ENCODE peak calls at places on chromosomes 11 and 22, in eight cellular contexts. V, C, A, B, M, E, F and O are unnamed samples.

GRCh38 chr11:101428918-101429317 is 154.9 kb downstream of the TRPC6 start:
- DNase-seq in V (peak; percentile 20), C (peak; percentile 48), A (peak; percentile 38), B (no peak), M (no peak), E (no peak), F (no peak), O (peak; percentile 57)

GRCh38 chr11:1516273-1517067 is 29.9 kb upstream of the MOB2 start:
- DNase-seq in V (peak; percentile 33), C (no peak), A (no peak), B (no peak), M (no peak), E (no peak), F (no peak), O (peak; percentile 42)

GRCh38 chr11:35798423-35798822 is 135.8 kb downstream of the TRIM44 start:
- DNase-seq in V (no peak), C (no peak), A (peak; percentile 40), B (no peak), M (no peak), E (no peak), F (no peak), O (peak; percentile 33)

GRCh38 chr11:2185324-2186085 is 13.9 kb upstream of the TH start:
- DNase-seq in V (no peak), C (no peak), A (no peak), B (no peak), M (no peak), E (no peak), F (no peak), O (no peak)

GRCh38 chr11:78253797-78254196 is 65.1 kb downstream of the USP35 start:
- DNase-seq in V (peak; percentile 50), C (no peak), A (peak; percentile 45), B (no peak), M (no peak), E (no peak), F (no peak), O (no peak)

GRCh38 chr11:12824281-12825041 is 150.2 kb downstream of the TEAD1 start:
- DNase-seq in V (no peak), C (no peak), A (no peak), B (no peak), M (no peak), E (no peak), F (no peak), O (no peak)

GRCh38 chr11:108670381-108670930 is 5.6 kb downstream of the DDX10 start:
- DNase-seq in V (no peak), C (no peak), A (peak; percentile 42), B (no peak), M (no peak), E (no peak), F (no peak), O (no peak)

GRCh38 chr11:64321026-64321425 is 3.1 kb downstream of the PRDX5 start:
- DNase-seq in V (no peak), C (no peak), A (no peak), B (no peak), M (no peak), E (no peak), F (no peak), O (no peak)

GRCh38 chr22:32801436-32802290 is at the start of gene TIMP3:
- DNase-seq in V (peak; percentile 72), C (no peak), A (peak; percentile 65), B (peak; percentile 86), M (peak; percentile 87), E (peak; percentile 81), F (peak; percentile 14), O (peak; percentile 35)

GRCh38 chr11:122204206-122204605 is 88.2 kb upstream of the BLID start:
- DNase-seq in V (peak; percentile 92), C (no peak), A (no peak), B (no peak), M (no peak), E (no peak), F (no peak), O (no peak)

GRCh38 chr22:30887418-30887817 is 81.2 kb downstream of the MORC2 start:
- DNase-seq in V (no peak), C (no peak), A (no peak), B (peak; percentile 35), M (no peak), E (no peak), F (no peak), O (no peak)

GRCh38 chr11:46064221-46064620 is 57.0 kb downstream of the PHF21A start:
- DNase-seq in V (no peak), C (no peak), A (peak; percentile 12), B (no peak), M (no peak), E (no peak), F (no peak), O (no peak)

GRCh38 chr22:50084570-50084969 is 656 bp downstream of the MLC1 start:
- DNase-seq in V (no peak), C (no peak), A (no peak), B (no peak), M (no peak), E (no peak), F (no peak), O (no peak)

GRCh38 chr11:134515081-134515960 is 103.3 kb upstream of the B3GAT1 start:
- DNase-seq in V (no peak), C (no peak), A (no peak), B (peak; percentile 45), M (no peak), E (no peak), F (no peak), O (no peak)

GRCh38 chr22:43749473-43749872 is 62.6 kb downstream of the EFCAB6 start:
- DNase-seq in V (no peak), C (no peak), A (no peak), B (no peak), M (no peak), E (no peak), F (no peak), O (no peak)

GRCh38 chr11:13105237-13105844 is 96.2 kb downstream of the RASSF10 start:
- DNase-seq in V (no peak), C (no peak), A (no peak), B (no peak), M (no peak), E (peak; percentile 69), F (no peak), O (no peak)

GRCh38 chr11:6646040-6646439 is 9.6 kb downstream of the DCHS1 start:
- DNase-seq in V (peak; percentile 72), C (peak; percentile 18), A (peak; percentile 91), B (no peak), M (peak; percentile 45), E (no peak), F (no peak), O (no peak)

GRCh38 chr11:69652999-69653398 is 12.0 kb downstream of the CCND1 start:
- DNase-seq in V (no peak), C (no peak), A (no peak), B (peak; percentile 54), M (no peak), E (no peak), F (no peak), O (no peak)

GRCh38 chr22:35627267-35628041 is 10.3 kb upstream of the MB start:
- DNase-seq in V (peak; percentile 85), C (peak; percentile 83), A (peak; percentile 93), B (peak; percentile 90), M (peak; percentile 84), E (peak; percentile 47), F (peak; percentile 32), O (peak; percentile 88)
- TF ChIP-seq CTCF in V (peak; percentile 75), C (peak; percentile 83), A (peak; percentile 47), B (peak; percentile 51), M (peak; percentile 68), E (no peak), F (no peak), O (peak; percentile 58)

DNA sequence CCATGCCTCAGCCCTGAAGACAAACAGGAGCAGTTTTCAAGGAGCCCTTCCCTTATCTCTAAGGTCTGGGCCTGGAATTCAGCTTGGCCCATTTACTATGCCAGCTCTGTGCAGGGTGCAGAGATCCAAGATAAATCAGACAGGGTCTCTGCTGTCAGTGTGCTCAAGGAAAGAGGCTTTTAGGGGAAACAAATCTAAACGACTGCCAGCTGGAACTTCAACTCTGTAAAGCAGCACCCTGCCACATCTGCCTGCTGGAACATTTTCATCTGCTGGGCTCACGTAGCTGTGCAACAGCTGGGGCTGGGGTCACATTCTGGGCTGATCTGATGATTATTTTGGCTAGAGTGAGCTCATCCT is 19.8 kb upstream of the EHF start:
- DNase-seq in V (no peak), C (no peak), A (no peak), B (no peak), M (no peak), E (no peak), F (no peak), O (no peak)
- TF ChIP-seq CTCF in V (no peak), C (no peak), A (no peak), B (no peak), M (no peak), E (no peak), F (no peak), O (no peak)

GRCh38 chr11:32198053-32198452 is 107.2 kb downstream of the RCN1 start:
- DNase-seq in V (no peak), C (no peak), A (no peak), B (no peak), M (no peak), E (no peak), F (no peak), O (no peak)

GRCh38 chr11:32196137-32196536 is 105.3 kb downstream of the RCN1 start:
- DNase-seq in V (no peak), C (no peak), A (no peak), B (no peak), M (no peak), E (no peak), F (no peak), O (no peak)

GRCh38 chr11:32204751-32205150 is 113.9 kb downstream of the RCN1 start:
- DNase-seq in V (no peak), C (no peak), A (no peak), B (no peak), M (no peak), E (no peak), F (no peak), O (no peak)

DNA sequence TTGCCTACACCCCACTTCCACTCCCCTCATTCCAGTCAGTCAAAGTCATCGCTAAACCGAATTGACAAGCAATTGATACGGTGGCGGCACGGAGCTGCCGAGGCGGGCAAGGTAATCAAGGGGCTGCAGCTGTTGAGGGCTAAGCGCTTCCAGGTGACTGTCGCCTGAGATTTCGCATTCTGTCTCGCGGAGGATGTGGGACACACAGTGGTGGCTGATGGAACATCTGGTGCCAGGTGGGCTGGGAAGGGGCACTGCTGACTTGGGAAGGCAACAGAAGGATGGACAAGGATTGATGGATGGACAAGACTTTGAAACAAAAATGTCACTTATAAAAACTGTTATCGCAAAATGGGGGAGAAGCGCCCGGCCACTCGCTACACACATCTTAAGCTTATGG is 109.6 kb downstream of the RCN1 start:
- DNase-seq in V (no peak), C (no peak), A (no peak), B (no peak), M (no peak), E (no peak), F (no peak), O (no peak)
- TF ChIP-seq CTCF in V (no peak), C (no peak), A (no peak), B (no peak), M (no peak), E (no peak), F (no peak), O (no peak)

DNA sequence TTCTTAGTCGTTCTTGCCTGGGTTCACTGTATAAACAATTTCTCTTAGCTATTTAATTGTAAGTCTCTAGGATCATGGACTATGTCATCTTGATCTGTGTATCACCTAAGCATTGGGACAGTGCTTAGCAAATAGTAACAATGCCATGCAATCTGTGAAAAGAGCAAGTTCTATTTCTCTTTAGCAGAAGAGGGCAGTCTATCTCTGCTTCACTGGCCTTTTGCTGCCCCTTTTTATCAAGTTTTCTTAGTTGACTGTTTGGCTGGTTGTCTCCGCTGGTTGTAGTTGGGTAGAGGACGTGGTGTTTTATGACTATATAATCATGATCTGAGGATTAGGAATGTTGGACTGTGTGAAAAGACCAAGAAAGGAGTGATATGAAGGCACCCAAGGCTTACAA is 315.0 kb downstream of the JRKL start:
- DNase-seq in V (no peak), C (no peak), A (no peak), B (no peak), M (no peak), E (no peak), F (no peak), O (no peak)
- TF ChIP-seq CTCF in V (peak; percentile 3), C (no peak), A (no peak), B (no peak), M (no peak), E (no peak), F (no peak), O (no peak)